ENCODE peak calls at places on chromosomes 13 and 19, in four cellular contexts. N is cardiac muscle cell, Q is colonic mucosa, P is endothelial cell. D is an unnamed sample.

GRCh38 chr13:81714513-81714912 is 1373.6 kb upstream of the SPRY2 start:
- DNase-seq in Q (no peak), N (no peak), P (no peak), D (no peak)

GRCh38 chr13:111421216-111421615 is 100.8 kb downstream of the TEX29 start:
- DNase-seq in P (no peak), Q (no peak), N (no peak), D (no peak)

GRCh38 chr13:93226623-93227279 is at the start of gene GPC6:
- DNase-seq in Q (peak), P (peak), N (peak), D (peak)

GRCh38 chr19:46648961-46649960 is 11.7 kb downstream of the DACT3 start:
- DNase-seq in P (no peak), Q (no peak), N (no peak), D (no peak)

GRCh38 chr19:58546131-58546530 is 2.3 kb downstream of the TRIM28 start:
- DNase-seq in Q (no peak), P (no peak), N (no peak), D (no peak)

GRCh38 chr19:9847087-9847671 is 12.1 kb downstream of the PIN1 start:
- DNase-seq in Q (peak), P (peak), N (peak), D (peak)

GRCh38 chr19:57317503-57317902 is 2.8 kb upstream of the ZNF543 start:
- DNase-seq in P (peak), N (peak), Q (no peak), D (no peak)

GRCh38 chr19:7293795-7294570 is at the start of gene INSR:
- DNase-seq in P (peak), Q (peak), N (peak), D (peak)

GRCh38 chr13:25827986-25828385 is 223.8 kb downstream of the SHISA2 start:
- DNase-seq in N (no peak), P (no peak), Q (no peak), D (no peak)

GRCh38 chr19:41318696-41319499 is 8.9 kb downstream of the CCDC97 start:
- DNase-seq in Q (no peak), N (no peak), P (no peak), D (no peak)

GRCh38 chr19:19342086-19343015 is 21.7 kb downstream of the MAU2 start:
- DNase-seq in P (peak), N (peak), Q (peak), D (peak)

GRCh38 chr13:23778879-23779278 is 110.3 kb downstream of the MIPEP start:
- DNase-seq in P (no peak), Q (no peak), N (peak), D (no peak)

GRCh38 chr19:38250821-38251563 is 5.2 kb downstream of the PPP1R14A start:
- DNase-seq in N (peak), P (no peak), Q (peak), D (peak)

GRCh38 chr13:42041684-42042035 is 6.8 kb upstream of the DGKH start:
- DNase-seq in Q (peak), P (peak), N (peak), D (peak)

GRCh38 chr13:41645313-41645712 is 188.0 kb downstream of the RGCC start:
- DNase-seq in P (no peak), Q (no peak), N (peak), D (no peak)

GRCh38 chr19:4568884-4569283 is 9.4 kb upstream of the SEMA6B start:
- DNase-seq in N (no peak), Q (no peak), P (no peak), D (no peak)

GRCh38 chr13:97423300-97424045 is 10.5 kb upstream of the RAP2A start:
- DNase-seq in Q (no peak), P (no peak), N (peak), D (no peak)

GRCh38 chr19:9986787-9987281 is 23.5 kb downstream of the COL5A3 start:
- DNase-seq in Q (no peak), N (peak), P (no peak), D (no peak)

GRCh38 chr13:26132756-26133155 is 80.9 kb upstream of the SHISA2 start:
- DNase-seq in N (peak), P (no peak), Q (no peak), D (peak)

GRCh38 chr13:95437561-95437960 is 115.0 kb upstream of the CLDN10 start:
- DNase-seq in P (no peak), N (peak), Q (no peak), D (peak)

GRCh38 chr13:97125810-97126738 is 96.1 kb upstream of the MBNL2 start:
- DNase-seq in Q (no peak), N (peak), P (no peak), D (peak)

GRCh38 chr19:33664744-33665143 is 43.0 kb downstream of the CHST8 start:
- DNase-seq in N (no peak), Q (no peak), P (no peak), D (no peak)

GRCh38 chr13:47184311-47184710 is 287.5 kb upstream of the HTR2A start:
- DNase-seq in Q (no peak), P (no peak), N (peak), D (no peak)

GRCh38 chr13:106432636-106433035 is 102.8 kb downstream of the EFNB2 start:
- DNase-seq in P (no peak), Q (no peak), N (peak), D (no peak)

GRCh38 chr19:46979103-46979769 is 40.4 kb upstream of the NPAS1 start:
- DNase-seq in P (no peak), Q (no peak), N (no peak), D (peak)

DNA sequence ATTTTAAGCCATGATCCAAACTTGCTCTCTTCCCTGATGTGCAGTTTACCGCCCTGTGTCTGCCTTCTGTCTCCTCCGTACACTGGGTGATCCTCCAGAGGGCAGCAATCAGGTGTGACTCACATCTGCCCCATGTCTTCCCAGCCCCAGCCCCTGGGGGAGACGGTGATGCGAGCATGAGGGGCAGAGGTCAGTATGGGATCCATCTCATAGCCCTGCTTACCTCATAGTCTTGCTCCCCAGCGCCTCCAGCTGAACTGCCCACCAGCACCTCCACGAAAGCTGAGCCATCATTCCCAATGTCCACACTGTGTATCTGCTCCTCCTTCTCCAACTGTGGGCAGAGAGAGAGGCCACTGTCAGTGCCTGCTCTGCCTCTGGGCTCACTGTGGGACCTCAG is 14.6 kb downstream of the XRCC1 start:
- DNase-seq in P (no peak), N (no peak), Q (no peak), D (no peak)
- TF ChIP-seq CTCF in P (no peak), N (no peak), Q (no peak), D (no peak)

DNA sequence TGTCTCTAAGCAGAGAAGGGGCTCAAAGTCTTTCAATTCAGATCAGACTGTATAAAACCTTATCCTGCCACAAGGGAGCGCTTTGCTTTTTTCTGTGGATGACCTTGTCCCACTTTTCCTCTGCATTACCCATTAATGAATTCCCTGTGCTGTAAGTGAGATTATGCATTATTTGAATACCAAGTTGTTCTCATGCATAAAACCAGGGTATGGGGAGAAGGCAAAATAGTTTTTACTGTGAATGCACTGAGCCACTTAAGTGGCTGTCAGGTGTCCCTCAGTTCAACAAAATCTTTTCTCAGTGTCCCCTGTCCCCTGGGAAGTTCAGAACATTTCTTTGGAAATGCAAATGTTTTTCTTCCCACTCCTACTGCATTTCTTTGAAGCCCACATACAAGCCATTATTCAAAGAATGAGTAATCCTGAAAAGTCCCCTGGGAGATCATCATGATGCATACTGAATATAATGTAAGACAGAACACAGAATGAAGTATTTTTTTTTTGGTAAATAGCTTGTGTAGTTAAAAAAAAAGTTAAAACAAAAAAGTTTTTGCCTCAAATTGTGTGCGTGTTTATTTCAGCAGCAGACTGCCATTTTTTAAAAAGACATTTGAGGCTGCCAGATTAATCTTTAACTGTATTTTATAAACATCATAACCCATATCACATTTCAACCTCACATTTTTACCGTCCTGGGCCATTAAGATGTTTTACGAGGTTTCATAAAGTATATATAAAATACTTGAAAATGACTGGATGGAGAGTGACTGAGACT is 506.7 kb upstream of the PCDH9 start:
- DNase-seq in P (peak), N (peak), Q (peak), D (peak)
- TF ChIP-seq CTCF in P (peak), N (no peak), Q (peak), D (peak)

GRCh38 chr19:2524361-2524839 is 48.5 kb downstream of the GADD45B start:
- DNase-seq in P (no peak), Q (no peak), N (no peak), D (no peak)

GRCh38 chr19:2527716-2528115 is 51.8 kb downstream of the GADD45B start:
- DNase-seq in Q (no peak), N (no peak), P (no peak), D (no peak)

GRCh38 chr19:2527171-2527570 is 51.2 kb downstream of the GADD45B start:
- DNase-seq in Q (no peak), N (no peak), P (no peak), D (no peak)

GRCh38 chr19:2524840-2525723 is 49.2 kb downstream of the GADD45B start:
- DNase-seq in Q (no peak), N (peak), P (no peak), D (no peak)

DNA sequence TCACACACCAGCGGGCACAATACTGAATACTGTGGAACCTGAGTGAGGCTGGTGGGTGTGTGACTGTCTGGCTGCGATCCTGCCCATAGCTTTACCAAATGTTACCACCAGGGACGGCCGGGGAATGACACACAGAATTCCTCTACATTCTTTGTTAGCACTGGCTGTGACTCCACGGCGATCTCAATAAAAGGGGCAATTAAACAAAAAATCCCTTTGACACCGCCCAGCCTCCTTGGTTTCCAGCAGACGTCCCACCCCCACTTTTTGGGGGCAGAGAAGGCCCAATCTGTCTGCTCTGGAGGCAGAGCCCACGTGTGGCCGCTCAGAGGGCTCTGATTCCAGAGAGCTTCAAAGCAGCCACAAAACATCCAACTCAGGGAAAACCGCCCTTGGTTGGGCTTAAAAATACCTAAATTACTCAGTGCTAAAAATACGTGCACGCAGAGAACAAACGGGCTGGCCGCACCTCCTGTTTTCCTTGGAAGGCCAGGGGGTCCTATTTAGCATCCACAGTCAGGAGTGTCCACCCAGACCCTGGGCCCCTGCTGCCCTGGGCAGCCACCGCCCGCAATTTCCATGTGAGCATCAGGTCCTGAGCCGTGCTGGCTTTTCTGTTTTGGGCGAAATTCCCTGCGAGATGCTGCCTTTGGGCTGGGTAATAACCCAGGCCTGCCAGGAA is 47.8 kb downstream of the GADD45B start:
- DNase-seq in Q (no peak), P (no peak), N (peak), D (no peak)
- TF ChIP-seq CTCF in Q (no peak), P (no peak), N (peak), D (no peak)

DNA sequence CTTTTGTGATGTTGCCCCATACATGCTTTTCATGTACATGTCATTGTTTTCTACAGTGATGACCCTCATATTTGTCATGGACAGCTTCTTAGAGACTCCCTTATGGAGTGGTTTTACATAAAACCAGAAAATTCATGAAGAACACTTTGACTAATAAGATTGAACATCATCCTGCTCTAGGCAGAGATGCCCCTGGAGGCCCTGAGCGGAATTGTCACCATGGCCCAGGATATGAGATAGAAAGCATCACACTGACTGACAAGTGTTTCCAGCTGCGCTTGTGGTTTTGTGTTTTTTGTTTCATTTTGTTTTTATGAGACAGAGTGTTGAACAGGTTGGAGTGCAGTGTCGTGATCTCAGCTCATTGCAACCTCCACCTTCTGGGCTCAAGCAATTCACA is 22.2 kb downstream of the ZNF701 start:
- DNase-seq in Q (no peak), N (no peak), P (no peak), D (no peak)
- TF ChIP-seq CTCF in Q (no peak), N (no peak), P (no peak), D (no peak)

D was measured in WERI-Rb-1.